ENCODE peak calls at places on chromosomes 13 and 19, in six cellular contexts. One of them, this sample, is unnamed.

GRCh38 chr19:41577144-41577830 is 1.3 kb downstream of the CEACAM21 start:
- DNase-seq in brain microvascular endothelial cell: no peak
- DNase-seq in stimulated activated CD4-positive, alpha-beta T cell treated with anti-CD3 and anti-CD28 coated beads, Interleukin-1b, Interleukin-23, amount 100 ng/mL, for 24 hours: no peak
- DNase-seq in endothelial cell of umbilical vein: no peak
- DNase-seq in NCI-H1930: no peak
- DNase-seq in head of caudate nucleus: no peak
- DNase-seq in this sample: no peak

GRCh38 chr19:9986787-9987281 is 23.5 kb downstream of the COL5A3 start:
- DNase-seq in brain microvascular endothelial cell: peak
- DNase-seq in stimulated activated CD4-positive, alpha-beta T cell treated with anti-CD3 and anti-CD28 coated beads, Interleukin-1b, Interleukin-23, amount 100 ng/mL, for 24 hours: no peak
- DNase-seq in endothelial cell of umbilical vein: no peak
- DNase-seq in NCI-H1930: no peak
- DNase-seq in head of caudate nucleus: no peak
- DNase-seq in this sample: peak

GRCh38 chr13:61187471-61187870 is 228.2 kb downstream of the PCDH20 start:
- DNase-seq in brain microvascular endothelial cell: no peak
- DNase-seq in stimulated activated CD4-positive, alpha-beta T cell treated with anti-CD3 and anti-CD28 coated beads, Interleukin-1b, Interleukin-23, amount 100 ng/mL, for 24 hours: no peak
- DNase-seq in endothelial cell of umbilical vein: no peak
- DNase-seq in NCI-H1930: no peak
- DNase-seq in head of caudate nucleus: no peak
- DNase-seq in this sample: no peak

GRCh38 chr19:18219911-18220631 is 6.2 kb downstream of the PDE4C start:
- DNase-seq in brain microvascular endothelial cell: no peak
- DNase-seq in stimulated activated CD4-positive, alpha-beta T cell treated with anti-CD3 and anti-CD28 coated beads, Interleukin-1b, Interleukin-23, amount 100 ng/mL, for 24 hours: no peak
- DNase-seq in endothelial cell of umbilical vein: no peak
- DNase-seq in NCI-H1930: no peak
- DNase-seq in head of caudate nucleus: no peak
- DNase-seq in this sample: no peak

GRCh38 chr19:40503300-40503699 is 36.5 kb downstream of the SPTBN4 start:
- DNase-seq in brain microvascular endothelial cell: no peak
- DNase-seq in stimulated activated CD4-positive, alpha-beta T cell treated with anti-CD3 and anti-CD28 coated beads, Interleukin-1b, Interleukin-23, amount 100 ng/mL, for 24 hours: no peak
- DNase-seq in endothelial cell of umbilical vein: no peak
- DNase-seq in NCI-H1930: peak
- DNase-seq in head of caudate nucleus: peak
- DNase-seq in this sample: no peak

GRCh38 chr13:52749446-52749845 is 9.8 kb upstream of the CNMD start:
- DNase-seq in brain microvascular endothelial cell: no peak
- DNase-seq in stimulated activated CD4-positive, alpha-beta T cell treated with anti-CD3 and anti-CD28 coated beads, Interleukin-1b, Interleukin-23, amount 100 ng/mL, for 24 hours: no peak
- DNase-seq in endothelial cell of umbilical vein: no peak
- DNase-seq in NCI-H1930: no peak
- DNase-seq in head of caudate nucleus: no peak
- DNase-seq in this sample: no peak

GRCh38 chr13:68727165-68727564 is 1380.5 kb upstream of the ATXN8OS start:
- DNase-seq in brain microvascular endothelial cell: no peak
- DNase-seq in stimulated activated CD4-positive, alpha-beta T cell treated with anti-CD3 and anti-CD28 coated beads, Interleukin-1b, Interleukin-23, amount 100 ng/mL, for 24 hours: no peak
- DNase-seq in endothelial cell of umbilical vein: no peak
- DNase-seq in NCI-H1930: no peak
- DNase-seq in head of caudate nucleus: no peak
- DNase-seq in this sample: no peak

GRCh38 chr19:32646556-32646955 is 28.4 kb downstream of the ANKRD27 start:
- DNase-seq in brain microvascular endothelial cell: no peak
- DNase-seq in stimulated activated CD4-positive, alpha-beta T cell treated with anti-CD3 and anti-CD28 coated beads, Interleukin-1b, Interleukin-23, amount 100 ng/mL, for 24 hours: no peak
- DNase-seq in endothelial cell of umbilical vein: no peak
- DNase-seq in NCI-H1930: no peak
- DNase-seq in head of caudate nucleus: no peak
- DNase-seq in this sample: no peak

GRCh38 chr13:74465279-74465678 is 331.1 kb upstream of the KLF12 start:
- DNase-seq in brain microvascular endothelial cell: no peak
- DNase-seq in stimulated activated CD4-positive, alpha-beta T cell treated with anti-CD3 and anti-CD28 coated beads, Interleukin-1b, Interleukin-23, amount 100 ng/mL, for 24 hours: no peak
- DNase-seq in endothelial cell of umbilical vein: no peak
- DNase-seq in NCI-H1930: no peak
- DNase-seq in head of caudate nucleus: no peak
- DNase-seq in this sample: no peak

GRCh38 chr13:71801781-71802180 is 65.2 kb downstream of the DACH1 start:
- DNase-seq in brain microvascular endothelial cell: no peak
- DNase-seq in stimulated activated CD4-positive, alpha-beta T cell treated with anti-CD3 and anti-CD28 coated beads, Interleukin-1b, Interleukin-23, amount 100 ng/mL, for 24 hours: no peak
- DNase-seq in endothelial cell of umbilical vein: no peak
- DNase-seq in NCI-H1930: no peak
- DNase-seq in head of caudate nucleus: no peak
- DNase-seq in this sample: no peak

GRCh38 chr13:99816321-99816720 is 155.2 kb downstream of the ZIC5 start:
- DNase-seq in brain microvascular endothelial cell: no peak
- DNase-seq in stimulated activated CD4-positive, alpha-beta T cell treated with anti-CD3 and anti-CD28 coated beads, Interleukin-1b, Interleukin-23, amount 100 ng/mL, for 24 hours: no peak
- DNase-seq in endothelial cell of umbilical vein: no peak
- DNase-seq in NCI-H1930: no peak
- DNase-seq in head of caudate nucleus: no peak
- DNase-seq in this sample: no peak

This sample was measured in midbrain.